ENCODE peak calls at places on chromosomes 6 and 20, in seven cellular contexts. D is psoas muscle; P is testis; Q is K562; A is GM23248; N is thoracic aorta; E is CD8-positive, alpha-beta memory T cell. H is an unnamed sample.

GRCh38 chr20:58246346-58246745 is 17.9 kb upstream of the ANKRD60 start:
- DNase-seq in D (no peak), P (no peak), Q (no peak), A (peak; percentile 24), N (no peak), E (no peak), H (peak; percentile 27)

GRCh38 chr6:113719056-113719455 is 138.1 kb upstream of the MARCKS start:
- DNase-seq in D (no peak), P (no peak), Q (no peak), A (peak; percentile 37), N (no peak), E (no peak), H (no peak)

GRCh38 chr20:62898093-62898964 is 28.0 kb downstream of the DIDO1 start:
- DNase-seq in D (no peak), P (no peak), Q (no peak), A (peak; percentile 14), N (no peak), E (no peak), H (no peak)

GRCh38 chr6:20234136-20234535 is 21.9 kb upstream of the MBOAT1 start:
- DNase-seq in D (no peak), P (no peak), Q (no peak), A (no peak), N (no peak), E (no peak), H (no peak)

GRCh38 chr6:106782524-106783265 is 153.3 kb downstream of the QRSL1 start:
- DNase-seq in D (no peak), P (no peak), Q (no peak), A (no peak), N (no peak), E (no peak), H (no peak)

GRCh38 chr20:32570401-32571190 is 14.5 kb downstream of the NOL4L start:
- DNase-seq in D (no peak), P (no peak), Q (peak; percentile 53), A (peak; percentile 37), N (no peak), E (no peak), H (no peak)

GRCh38 chr20:55792049-55792448 is 213.3 kb downstream of the CBLN4 start:
- DNase-seq in D (no peak), P (no peak), Q (no peak), A (no peak), N (no peak), E (no peak), H (no peak)

GRCh38 chr6:152701081-152701862 is 3.6 kb downstream of the MYCT1 start:
- DNase-seq in D (no peak), P (no peak), Q (no peak), A (no peak), N (no peak), E (no peak), H (no peak)

GRCh38 chr6:132813173-132813856 is 1.1 kb upstream of the RPS12 start:
- DNase-seq in D (peak; percentile 42), P (peak; percentile 61), Q (peak; percentile 37), A (peak; percentile 82), N (no peak), E (peak; percentile 20), H (peak; percentile 64)

GRCh38 chr6:15569035-15569995 is 93.5 kb downstream of the DTNBP1 start:
- DNase-seq in D (no peak), P (no peak), Q (peak; percentile 81), A (no peak), N (no peak), E (no peak), H (no peak)

GRCh38 chr6:41682497-41682961 is 44.3 kb downstream of the MDFI start:
- DNase-seq in D (no peak), P (peak; percentile 49), Q (no peak), A (no peak), N (no peak), E (no peak), H (no peak)

GRCh38 chr6:132715204-132715603 is 1.3 kb upstream of the VNN1 start:
- DNase-seq in D (no peak), P (no peak), Q (no peak), A (peak; percentile 87), N (no peak), E (no peak), H (peak; percentile 4)

GRCh38 chr20:11047559-11047958 is 373.8 kb upstream of the JAG1 start:
- DNase-seq in D (no peak), P (no peak), Q (no peak), A (no peak), N (no peak), E (no peak), H (no peak)

GRCh38 chr6:153117986-153118886 is 12.8 kb downstream of the RGS17 start:
- DNase-seq in D (no peak), P (no peak), Q (no peak), A (peak; percentile 89), N (no peak), E (no peak), H (no peak)

GRCh38 chr20:58130574-58130973 is 97.9 kb downstream of the ANKRD60 start:
- DNase-seq in D (no peak), P (no peak), Q (no peak), A (no peak), N (no peak), E (no peak), H (no peak)

DNA sequence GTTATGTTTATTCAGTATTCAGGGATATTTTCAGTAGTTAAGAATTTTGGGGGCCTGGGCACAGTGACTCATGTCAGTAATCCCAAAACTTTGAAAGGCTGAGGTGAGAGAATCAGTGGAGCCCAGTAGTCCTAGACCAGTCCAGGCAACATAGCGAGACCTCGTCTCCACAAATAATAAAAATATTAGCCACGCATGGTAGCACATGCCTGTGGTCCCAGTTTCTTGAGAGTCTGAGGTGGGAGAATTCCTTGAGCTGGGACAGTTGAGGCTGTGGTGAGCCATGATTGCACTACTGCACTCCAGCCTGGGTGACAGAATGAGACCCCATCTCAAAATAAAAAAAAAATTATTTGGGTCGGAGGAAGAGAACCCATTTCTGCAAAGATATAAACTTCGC is 20.3 kb downstream of the ADGRG6 start:
- DNase-seq in D (no peak), P (no peak), Q (no peak), A (no peak), N (no peak), E (no peak), H (no peak)
- H3K4me1 ChIP-seq in D (no peaks in the 10 kb centered on the region), P (no peaks in the 10 kb centered on the region), Q (no peaks in the 10 kb centered on the region), A (no peaks in the 10 kb centered on the region), N (no peaks in the 10 kb centered on the region), E (no peaks in the 10 kb centered on the region), H (no peaks in the 10 kb centered on the region)

GRCh38 chr6:128406453-128406852 is 113.9 kb downstream of the PTPRK start:
- DNase-seq in D (no peak), P (no peak), Q (no peak), A (no peak), N (no peak), E (no peak), H (no peak)

GRCh38 chr6:128409003-128409402 is 111.4 kb downstream of the PTPRK start:
- DNase-seq in D (no peak), P (no peak), Q (no peak), A (no peak), N (no peak), E (no peak), H (no peak)

GRCh38 chr6:128397996-128398395 is 122.4 kb downstream of the PTPRK start:
- DNase-seq in D (no peak), P (peak; percentile 66), Q (no peak), A (no peak), N (no peak), E (no peak), H (no peak)

GRCh38 chr6:128400875-128401274 is 119.5 kb downstream of the PTPRK start:
- DNase-seq in D (no peak), P (no peak), Q (no peak), A (no peak), N (no peak), E (no peak), H (no peak)

DNA sequence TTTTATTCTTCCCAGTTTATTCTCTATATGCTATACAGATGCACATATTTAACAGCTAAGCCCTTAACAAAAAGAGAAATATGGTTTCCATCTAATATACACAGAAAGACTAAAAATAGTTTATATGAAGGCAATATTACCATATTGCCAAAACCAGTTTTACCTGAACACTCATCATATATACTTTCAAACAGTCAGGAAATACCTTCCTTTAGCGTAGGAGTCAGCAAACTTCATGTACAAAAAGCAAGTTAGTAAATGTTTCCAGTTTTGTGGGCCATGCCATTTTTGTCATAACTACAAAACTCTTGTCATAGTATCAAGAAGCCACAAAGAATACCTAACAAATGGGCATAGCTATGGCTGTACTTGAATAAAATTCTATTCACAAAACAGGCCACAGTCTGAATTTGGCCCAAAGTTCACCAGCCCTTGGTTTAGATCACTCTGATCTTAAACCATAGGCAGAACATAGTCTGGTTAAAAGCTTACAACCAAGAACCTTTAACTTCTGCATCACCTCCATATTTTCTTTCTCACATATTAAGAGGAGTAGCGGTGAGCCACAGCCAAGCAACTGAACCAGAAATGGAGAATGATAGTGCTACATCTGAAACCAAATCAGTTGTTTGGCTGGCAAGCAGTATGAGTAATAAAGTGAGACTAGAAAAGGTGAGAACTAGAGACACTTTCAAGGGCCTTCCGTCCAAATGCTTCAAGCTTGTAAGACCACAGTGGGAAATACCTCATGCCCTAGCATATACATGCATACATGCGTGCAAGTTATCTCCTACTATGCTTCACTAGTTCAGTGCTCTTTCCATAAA is 116.6 kb downstream of the PTPRK start:
- DNase-seq in D (no peak), P (no peak), Q (no peak), A (no peak), N (no peak), E (no peak), H (no peak)
- H3K9me3 ChIP-seq in D (no peaks in the 10 kb centered on the region), P (no peaks in the 10 kb centered on the region), Q (no peaks in the 10 kb centered on the region), A (no peaks in the 10 kb centered on the region), N (no peaks in the 10 kb centered on the region), E (no peaks in the 10 kb centered on the region), H (no peaks in the 10 kb centered on the region)

GRCh38 chr6:30206799-30207618 is 6.2 kb downstream of the TRIM26 start:
- DNase-seq in D (no peak), P (no peak), Q (no peak), A (peak; percentile 58), N (no peak), E (no peak), H (peak; percentile 75)

GRCh38 chr6:30202366-30202765 is 10.8 kb downstream of the TRIM26 start:
- DNase-seq in D (no peak), P (no peak), Q (no peak), A (no peak), N (no peak), E (no peak), H (no peak)

GRCh38 chr6:30207619-30208295 is 5.4 kb downstream of the TRIM26 start:
- DNase-seq in D (no peak), P (no peak), Q (no peak), A (peak; percentile 49), N (no peak), E (no peak), H (no peak)

GRCh38 chr6:30211306-30211705 is 1.9 kb downstream of the TRIM26 start:
- DNase-seq in D (no peak), P (no peak), Q (no peak), A (no peak), N (no peak), E (no peak), H (no peak)

DNA sequence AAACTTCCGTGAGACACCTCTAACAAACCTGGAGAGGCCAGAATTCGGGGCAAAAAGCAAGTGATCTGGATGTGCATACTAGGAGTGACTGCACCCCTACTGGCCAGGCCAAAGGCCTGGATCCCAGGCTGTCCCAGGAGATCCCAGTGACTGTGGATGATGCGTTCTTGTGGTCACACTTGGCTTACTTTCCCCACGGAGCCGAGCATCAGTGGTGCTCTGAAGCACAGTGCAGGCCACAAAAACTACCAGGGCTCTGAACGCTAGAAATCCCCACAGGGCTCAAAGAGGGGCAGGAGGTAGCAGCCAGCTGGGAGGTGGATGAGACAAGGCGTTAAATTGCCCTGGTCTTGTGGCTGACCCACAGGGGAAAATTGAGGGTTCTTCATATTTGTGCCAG is 7.1 kb downstream of the TRIM26 start:
- DNase-seq in D (no peak), P (no peak), Q (no peak), A (peak; percentile 65), N (no peak), E (no peak), H (no peak)
- H3K4me1 ChIP-seq in D (peaks cover 25% of the 10 kb centered on the region), P (peaks cover 13% of the 10 kb centered on the region), Q (no peaks in the 10 kb centered on the region), A (peaks cover 28% of the 10 kb centered on the region), N (peaks cover 18% of the 10 kb centered on the region), E (peaks cover 49% of the 10 kb centered on the region), H (peaks cover 42% of the 10 kb centered on the region)

GRCh38 chr6:160102956-160103824 is 18.4 kb upstream of the SLC22A1 start:
- DNase-seq in D (no peak), P (no peak), Q (peak; percentile 42), A (peak; percentile 66), N (no peak), E (no peak), H (no peak)
- H3K9me3 ChIP-seq in D (no peaks in the 10 kb centered on the region), P (no peaks in the 10 kb centered on the region), Q (no peaks in the 10 kb centered on the region), A (no peaks in the 10 kb centered on the region), N (no peaks in the 10 kb centered on the region), E (no peaks in the 10 kb centered on the region), H (no peaks in the 10 kb centered on the region)

H was measured in thyroid gland.